ENCODE peak calls at places on chromosome 13, in seven cellular contexts. One of them, this sample, is unnamed.

GRCh38 chr13:36157475-36157874 is 26.3 kb upstream of the DCLK1 start:
- DNase-seq in HTR-8/SVneo: no peak
- DNase-seq in GM18507: no peak
- DNase-seq in Caki2: no peak
- DNase-seq in stimulated activated CD4-positive, alpha-beta T cell treated with anti-CD3 and anti-CD28 coated beads, Interleukin-4, amount 100 ng/mL, for 48 hours: no peak
- DNase-seq in naive thymus-derived CD4-positive, alpha-beta T cell: no peak
- DNase-seq in NCI-H2171: no peak
- DNase-seq in this sample: no peak

GRCh38 chr13:52091473-52091872 is 37.4 kb downstream of the NEK5 start:
- DNase-seq in HTR-8/SVneo: no peak
- DNase-seq in GM18507: no peak
- DNase-seq in Caki2: no peak
- DNase-seq in stimulated activated CD4-positive, alpha-beta T cell treated with anti-CD3 and anti-CD28 coated beads, Interleukin-4, amount 100 ng/mL, for 48 hours: no peak
- DNase-seq in naive thymus-derived CD4-positive, alpha-beta T cell: no peak
- DNase-seq in NCI-H2171: no peak
- DNase-seq in this sample: no peak

GRCh38 chr13:66367356-66367755 is 862.8 kb downstream of the PCDH9 start:
- DNase-seq in HTR-8/SVneo: no peak
- DNase-seq in GM18507: no peak
- DNase-seq in Caki2: no peak
- DNase-seq in stimulated activated CD4-positive, alpha-beta T cell treated with anti-CD3 and anti-CD28 coated beads, Interleukin-4, amount 100 ng/mL, for 48 hours: no peak
- DNase-seq in naive thymus-derived CD4-positive, alpha-beta T cell: no peak
- DNase-seq in NCI-H2171: no peak
- DNase-seq in this sample: no peak

GRCh38 chr13:24071423-24072075 is 89.0 kb upstream of the SPATA13 start:
- DNase-seq in HTR-8/SVneo: no peak
- DNase-seq in GM18507: no peak
- DNase-seq in Caki2: no peak
- DNase-seq in stimulated activated CD4-positive, alpha-beta T cell treated with anti-CD3 and anti-CD28 coated beads, Interleukin-4, amount 100 ng/mL, for 48 hours: no peak
- DNase-seq in naive thymus-derived CD4-positive, alpha-beta T cell: no peak
- DNase-seq in NCI-H2171: no peak
- DNase-seq in this sample: no peak

GRCh38 chr13:30846844-30847243 is 59.2 kb upstream of the MEDAG start:
- DNase-seq in HTR-8/SVneo: no peak
- DNase-seq in GM18507: no peak
- DNase-seq in Caki2: no peak
- DNase-seq in stimulated activated CD4-positive, alpha-beta T cell treated with anti-CD3 and anti-CD28 coated beads, Interleukin-4, amount 100 ng/mL, for 48 hours: no peak
- DNase-seq in naive thymus-derived CD4-positive, alpha-beta T cell: no peak
- DNase-seq in NCI-H2171: no peak
- DNase-seq in this sample: no peak

GRCh38 chr13:99971576-99972189 is at the start of gene ZIC5:
- DNase-seq in HTR-8/SVneo: no peak
- DNase-seq in GM18507: no peak
- DNase-seq in Caki2: no peak
- DNase-seq in stimulated activated CD4-positive, alpha-beta T cell treated with anti-CD3 and anti-CD28 coated beads, Interleukin-4, amount 100 ng/mL, for 48 hours: no peak
- DNase-seq in naive thymus-derived CD4-positive, alpha-beta T cell: no peak
- DNase-seq in NCI-H2171: no peak
- DNase-seq in this sample: no peak

GRCh38 chr13:48647625-48648024 is 6.1 kb upstream of the CYSLTR2 start:
- DNase-seq in HTR-8/SVneo: no peak
- DNase-seq in GM18507: no peak
- DNase-seq in Caki2: no peak
- DNase-seq in stimulated activated CD4-positive, alpha-beta T cell treated with anti-CD3 and anti-CD28 coated beads, Interleukin-4, amount 100 ng/mL, for 48 hours: no peak
- DNase-seq in naive thymus-derived CD4-positive, alpha-beta T cell: no peak
- DNase-seq in NCI-H2171: no peak
- DNase-seq in this sample: no peak

GRCh38 chr13:25688524-25688923 is 316.8 kb downstream of the ATP8A2 start:
- DNase-seq in HTR-8/SVneo: no peak
- DNase-seq in GM18507: no peak
- DNase-seq in Caki2: no peak
- DNase-seq in stimulated activated CD4-positive, alpha-beta T cell treated with anti-CD3 and anti-CD28 coated beads, Interleukin-4, amount 100 ng/mL, for 48 hours: no peak
- DNase-seq in naive thymus-derived CD4-positive, alpha-beta T cell: no peak
- DNase-seq in NCI-H2171: no peak
- DNase-seq in this sample: no peak

GRCh38 chr13:80558074-80558473 is 217.1 kb upstream of the SPRY2 start:
- DNase-seq in HTR-8/SVneo: no peak
- DNase-seq in GM18507: no peak
- DNase-seq in Caki2: peak; percentile 14
- DNase-seq in stimulated activated CD4-positive, alpha-beta T cell treated with anti-CD3 and anti-CD28 coated beads, Interleukin-4, amount 100 ng/mL, for 48 hours: no peak
- DNase-seq in naive thymus-derived CD4-positive, alpha-beta T cell: no peak
- DNase-seq in NCI-H2171: no peak
- DNase-seq in this sample: peak; percentile 30

GRCh38 chr13:100088282-100088647 is 628 bp upstream of the PCCA start:
- DNase-seq in HTR-8/SVneo: no peak
- DNase-seq in GM18507: no peak
- DNase-seq in Caki2: no peak
- DNase-seq in stimulated activated CD4-positive, alpha-beta T cell treated with anti-CD3 and anti-CD28 coated beads, Interleukin-4, amount 100 ng/mL, for 48 hours: no peak
- DNase-seq in naive thymus-derived CD4-positive, alpha-beta T cell: no peak
- DNase-seq in NCI-H2171: no peak
- DNase-seq in this sample: no peak

GRCh38 chr13:34201050-34201913 is 383.3 kb downstream of the RFC3 start:
- DNase-seq in HTR-8/SVneo: no peak
- DNase-seq in GM18507: no peak
- DNase-seq in Caki2: no peak
- DNase-seq in stimulated activated CD4-positive, alpha-beta T cell treated with anti-CD3 and anti-CD28 coated beads, Interleukin-4, amount 100 ng/mL, for 48 hours: no peak
- DNase-seq in naive thymus-derived CD4-positive, alpha-beta T cell: no peak
- DNase-seq in NCI-H2171: no peak
- DNase-seq in this sample: no peak

GRCh38 chr13:28313579-28313978 is 175.2 kb downstream of the PAN3 start:
- DNase-seq in HTR-8/SVneo: no peak
- DNase-seq in GM18507: no peak
- DNase-seq in Caki2: no peak
- DNase-seq in stimulated activated CD4-positive, alpha-beta T cell treated with anti-CD3 and anti-CD28 coated beads, Interleukin-4, amount 100 ng/mL, for 48 hours: no peak
- DNase-seq in naive thymus-derived CD4-positive, alpha-beta T cell: no peak
- DNase-seq in NCI-H2171: no peak
- DNase-seq in this sample: peak; percentile 7

GRCh38 chr13:51663980-51664957 is 80.0 kb downstream of the WDFY2 start:
- DNase-seq in HTR-8/SVneo: no peak
- DNase-seq in GM18507: no peak
- DNase-seq in Caki2: no peak
- DNase-seq in stimulated activated CD4-positive, alpha-beta T cell treated with anti-CD3 and anti-CD28 coated beads, Interleukin-4, amount 100 ng/mL, for 48 hours: no peak
- DNase-seq in naive thymus-derived CD4-positive, alpha-beta T cell: no peak
- DNase-seq in NCI-H2171: peak; percentile 7
- DNase-seq in this sample: no peak

GRCh38 chr13:24284876-24285275 is 24.5 kb upstream of the C1QTNF9 start:
- DNase-seq in HTR-8/SVneo: no peak
- DNase-seq in GM18507: no peak
- DNase-seq in Caki2: peak; percentile 27
- DNase-seq in stimulated activated CD4-positive, alpha-beta T cell treated with anti-CD3 and anti-CD28 coated beads, Interleukin-4, amount 100 ng/mL, for 48 hours: no peak
- DNase-seq in naive thymus-derived CD4-positive, alpha-beta T cell: no peak
- DNase-seq in NCI-H2171: no peak
- DNase-seq in this sample: peak; percentile 68

GRCh38 chr13:48583859-48584311 is 51.0 kb upstream of the RCBTB2 start:
- DNase-seq in HTR-8/SVneo: no peak
- DNase-seq in GM18507: no peak
- DNase-seq in Caki2: no peak
- DNase-seq in stimulated activated CD4-positive, alpha-beta T cell treated with anti-CD3 and anti-CD28 coated beads, Interleukin-4, amount 100 ng/mL, for 48 hours: no peak
- DNase-seq in naive thymus-derived CD4-positive, alpha-beta T cell: no peak
- DNase-seq in NCI-H2171: no peak
- DNase-seq in this sample: no peak

GRCh38 chr13:113856716-113857065 is 7.2 kb downstream of the GAS6 start:
- DNase-seq in HTR-8/SVneo: no peak
- DNase-seq in GM18507: no peak
- DNase-seq in Caki2: no peak
- DNase-seq in stimulated activated CD4-positive, alpha-beta T cell treated with anti-CD3 and anti-CD28 coated beads, Interleukin-4, amount 100 ng/mL, for 48 hours: no peak
- DNase-seq in naive thymus-derived CD4-positive, alpha-beta T cell: no peak
- DNase-seq in NCI-H2171: no peak
- DNase-seq in this sample: peak; percentile 49

GRCh38 chr13:49789961-49790360 is 2.5 kb downstream of the KPNA3 start:
- DNase-seq in HTR-8/SVneo: no peak
- DNase-seq in GM18507: no peak
- DNase-seq in Caki2: no peak
- DNase-seq in stimulated activated CD4-positive, alpha-beta T cell treated with anti-CD3 and anti-CD28 coated beads, Interleukin-4, amount 100 ng/mL, for 48 hours: no peak
- DNase-seq in naive thymus-derived CD4-positive, alpha-beta T cell: no peak
- DNase-seq in NCI-H2171: no peak
- DNase-seq in this sample: no peak

GRCh38 chr13:59677966-59678814 is 485.5 kb downstream of the DIAPH3 start:
- DNase-seq in HTR-8/SVneo: peak; percentile 4
- DNase-seq in GM18507: no peak
- DNase-seq in Caki2: peak; percentile 10
- DNase-seq in stimulated activated CD4-positive, alpha-beta T cell treated with anti-CD3 and anti-CD28 coated beads, Interleukin-4, amount 100 ng/mL, for 48 hours: no peak
- DNase-seq in naive thymus-derived CD4-positive, alpha-beta T cell: no peak
- DNase-seq in NCI-H2171: no peak
- DNase-seq in this sample: peak; percentile 65

GRCh38 chr13:22061806-22062391 is 391.0 kb downstream of the FGF9 start:
- DNase-seq in HTR-8/SVneo: no peak
- DNase-seq in GM18507: peak; percentile 18
- DNase-seq in Caki2: no peak
- DNase-seq in stimulated activated CD4-positive, alpha-beta T cell treated with anti-CD3 and anti-CD28 coated beads, Interleukin-4, amount 100 ng/mL, for 48 hours: no peak
- DNase-seq in naive thymus-derived CD4-positive, alpha-beta T cell: peak; percentile 66
- DNase-seq in NCI-H2171: no peak
- DNase-seq in this sample: no peak

GRCh38 chr13:112905086-112905485 is 63.9 kb upstream of the MCF2L start:
- DNase-seq in HTR-8/SVneo: no peak
- DNase-seq in GM18507: no peak
- DNase-seq in Caki2: no peak
- DNase-seq in stimulated activated CD4-positive, alpha-beta T cell treated with anti-CD3 and anti-CD28 coated beads, Interleukin-4, amount 100 ng/mL, for 48 hours: no peak
- DNase-seq in naive thymus-derived CD4-positive, alpha-beta T cell: no peak
- DNase-seq in NCI-H2171: no peak
- DNase-seq in this sample: no peak

GRCh38 chr13:45615501-45616101 is at the start of gene ERICH6B:
- DNase-seq in HTR-8/SVneo: no peak
- DNase-seq in GM18507: no peak
- DNase-seq in Caki2: no peak
- DNase-seq in stimulated activated CD4-positive, alpha-beta T cell treated with anti-CD3 and anti-CD28 coated beads, Interleukin-4, amount 100 ng/mL, for 48 hours: no peak
- DNase-seq in naive thymus-derived CD4-positive, alpha-beta T cell: no peak
- DNase-seq in NCI-H2171: peak; percentile 10
- DNase-seq in this sample: no peak

GRCh38 chr13:49561064-49561410 is 24.3 kb downstream of the RCBTB1 start:
- DNase-seq in HTR-8/SVneo: no peak
- DNase-seq in GM18507: no peak
- DNase-seq in Caki2: peak; percentile 26
- DNase-seq in stimulated activated CD4-positive, alpha-beta T cell treated with anti-CD3 and anti-CD28 coated beads, Interleukin-4, amount 100 ng/mL, for 48 hours: no peak
- DNase-seq in naive thymus-derived CD4-positive, alpha-beta T cell: no peak
- DNase-seq in NCI-H2171: no peak
- DNase-seq in this sample: peak; percentile 8

GRCh38 chr13:90070837-90071525 is 1276.5 kb upstream of the MIR17HG start:
- DNase-seq in HTR-8/SVneo: no peak
- DNase-seq in GM18507: no peak
- DNase-seq in Caki2: no peak
- DNase-seq in stimulated activated CD4-positive, alpha-beta T cell treated with anti-CD3 and anti-CD28 coated beads, Interleukin-4, amount 100 ng/mL, for 48 hours: no peak
- DNase-seq in naive thymus-derived CD4-positive, alpha-beta T cell: no peak
- DNase-seq in NCI-H2171: no peak
- DNase-seq in this sample: no peak

GRCh38 chr13:50323440-50324070 is 308.3 kb downstream of the KCNRG start:
- DNase-seq in HTR-8/SVneo: peak; percentile 9
- DNase-seq in GM18507: no peak
- DNase-seq in Caki2: peak; percentile 30
- DNase-seq in stimulated activated CD4-positive, alpha-beta T cell treated with anti-CD3 and anti-CD28 coated beads, Interleukin-4, amount 100 ng/mL, for 48 hours: no peak
- DNase-seq in naive thymus-derived CD4-positive, alpha-beta T cell: no peak
- DNase-seq in NCI-H2171: no peak
- DNase-seq in this sample: peak; percentile 28

GRCh38 chr13:73822671-73823592 is 311.3 kb downstream of the KLF12 start:
- DNase-seq in HTR-8/SVneo: no peak
- DNase-seq in GM18507: no peak
- DNase-seq in Caki2: no peak
- DNase-seq in stimulated activated CD4-positive, alpha-beta T cell treated with anti-CD3 and anti-CD28 coated beads, Interleukin-4, amount 100 ng/mL, for 48 hours: no peak
- DNase-seq in naive thymus-derived CD4-positive, alpha-beta T cell: no peak
- DNase-seq in NCI-H2171: no peak
- DNase-seq in this sample: no peak

GRCh38 chr13:93535256-93535655 is 308.6 kb downstream of the GPC6 start:
- DNase-seq in HTR-8/SVneo: no peak
- DNase-seq in GM18507: no peak
- DNase-seq in Caki2: no peak
- DNase-seq in stimulated activated CD4-positive, alpha-beta T cell treated with anti-CD3 and anti-CD28 coated beads, Interleukin-4, amount 100 ng/mL, for 48 hours: no peak
- DNase-seq in naive thymus-derived CD4-positive, alpha-beta T cell: no peak
- DNase-seq in NCI-H2171: no peak
- DNase-seq in this sample: peak; percentile 22